ENCODE peak calls at places on chromosomes 2 and 18, in seven cellular contexts. One of them, this sample, is unnamed.
A peak's percentile ranks its signal among the peaks of the same experiment; 100 is the strongest.

GRCh38 chr2:84940088-84940470 is 30.9 kb upstream of the KCMF1 start:
- DNase-seq in cardiac fibroblast: no peak
- DNase-seq in HepG2: no peak
- DNase-seq in thoracic aorta: no peak
- DNase-seq in iPS-NIHi11: no peak
- DNase-seq in stimulated activated CD4-positive, alpha-beta T cell treated with anti-CD3 and anti-CD28 coated beads, Interleukin-1b, Interleukin-23, amount 100 ng/mL, for 24 hours: no peak
- DNase-seq in NCI-H1105: no peak
- DNase-seq in this sample: no peak

GRCh38 chr18:3424280-3424890 is 25.6 kb upstream of the TGIF1 start:
- DNase-seq in cardiac fibroblast: no peak
- DNase-seq in HepG2: no peak
- DNase-seq in thoracic aorta: no peak
- DNase-seq in iPS-NIHi11: no peak
- DNase-seq in stimulated activated CD4-positive, alpha-beta T cell treated with anti-CD3 and anti-CD28 coated beads, Interleukin-1b, Interleukin-23, amount 100 ng/mL, for 24 hours: no peak
- DNase-seq in NCI-H1105: no peak
- DNase-seq in this sample: no peak

GRCh38 chr2:129857200-129857599 is 122.3 kb upstream of the RAB6C start:
- DNase-seq in cardiac fibroblast: no peak
- DNase-seq in HepG2: no peak
- DNase-seq in thoracic aorta: no peak
- DNase-seq in iPS-NIHi11: peak; percentile 25
- DNase-seq in stimulated activated CD4-positive, alpha-beta T cell treated with anti-CD3 and anti-CD28 coated beads, Interleukin-1b, Interleukin-23, amount 100 ng/mL, for 24 hours: no peak
- DNase-seq in NCI-H1105: no peak
- DNase-seq in this sample: no peak

GRCh38 chr2:62152000-62152399 is 43.9 kb upstream of the B3GNT2 start:
- DNase-seq in cardiac fibroblast: peak; percentile 67
- DNase-seq in HepG2: no peak
- DNase-seq in thoracic aorta: no peak
- DNase-seq in iPS-NIHi11: no peak
- DNase-seq in stimulated activated CD4-positive, alpha-beta T cell treated with anti-CD3 and anti-CD28 coated beads, Interleukin-1b, Interleukin-23, amount 100 ng/mL, for 24 hours: no peak
- DNase-seq in NCI-H1105: no peak
- DNase-seq in this sample: no peak

GRCh38 chr2:182366625-182367024 is 60.2 kb downstream of the PDE1A start:
- DNase-seq in cardiac fibroblast: peak; percentile 94
- DNase-seq in HepG2: no peak
- DNase-seq in thoracic aorta: no peak
- DNase-seq in iPS-NIHi11: no peak
- DNase-seq in stimulated activated CD4-positive, alpha-beta T cell treated with anti-CD3 and anti-CD28 coated beads, Interleukin-1b, Interleukin-23, amount 100 ng/mL, for 24 hours: no peak
- DNase-seq in NCI-H1105: peak; percentile 79
- DNase-seq in this sample: no peak

GRCh38 chr2:162766092-162766491 is 72.5 kb downstream of the KCNH7 start:
- DNase-seq in cardiac fibroblast: no peak
- DNase-seq in HepG2: no peak
- DNase-seq in thoracic aorta: no peak
- DNase-seq in iPS-NIHi11: no peak
- DNase-seq in stimulated activated CD4-positive, alpha-beta T cell treated with anti-CD3 and anti-CD28 coated beads, Interleukin-1b, Interleukin-23, amount 100 ng/mL, for 24 hours: no peak
- DNase-seq in NCI-H1105: no peak
- DNase-seq in this sample: no peak

GRCh38 chr2:10868465-10869314 is 43.0 kb upstream of the KCNF1 start:
- DNase-seq in cardiac fibroblast: peak; percentile 13
- DNase-seq in HepG2: no peak
- DNase-seq in thoracic aorta: no peak
- DNase-seq in iPS-NIHi11: no peak
- DNase-seq in stimulated activated CD4-positive, alpha-beta T cell treated with anti-CD3 and anti-CD28 coated beads, Interleukin-1b, Interleukin-23, amount 100 ng/mL, for 24 hours: no peak
- DNase-seq in NCI-H1105: no peak
- DNase-seq in this sample: no peak

GRCh38 chr2:172639823-172640222 is 83.9 kb downstream of the PDK1 start:
- DNase-seq in cardiac fibroblast: peak; percentile 87
- DNase-seq in HepG2: no peak
- DNase-seq in thoracic aorta: no peak
- DNase-seq in iPS-NIHi11: no peak
- DNase-seq in stimulated activated CD4-positive, alpha-beta T cell treated with anti-CD3 and anti-CD28 coated beads, Interleukin-1b, Interleukin-23, amount 100 ng/mL, for 24 hours: no peak
- DNase-seq in NCI-H1105: no peak
- DNase-seq in this sample: no peak

GRCh38 chr2:127656569-127657231 is 10.7 kb downstream of the GPR17 start:
- DNase-seq in cardiac fibroblast: no peak
- DNase-seq in HepG2: no peak
- DNase-seq in thoracic aorta: no peak
- DNase-seq in iPS-NIHi11: no peak
- DNase-seq in stimulated activated CD4-positive, alpha-beta T cell treated with anti-CD3 and anti-CD28 coated beads, Interleukin-1b, Interleukin-23, amount 100 ng/mL, for 24 hours: no peak
- DNase-seq in NCI-H1105: no peak
- DNase-seq in this sample: no peak

GRCh38 chr18:13813271-13813849 is 10.6 kb upstream of the MC5R start:
- DNase-seq in cardiac fibroblast: peak; percentile 70
- DNase-seq in HepG2: peak; percentile 54
- DNase-seq in thoracic aorta: no peak
- DNase-seq in iPS-NIHi11: peak; percentile 78
- DNase-seq in stimulated activated CD4-positive, alpha-beta T cell treated with anti-CD3 and anti-CD28 coated beads, Interleukin-1b, Interleukin-23, amount 100 ng/mL, for 24 hours: peak; percentile 42
- DNase-seq in NCI-H1105: peak; percentile 55
- DNase-seq in this sample: peak; percentile 75

GRCh38 chr2:191927319-191927867 is 80.5 kb upstream of the CAVIN2 start:
- DNase-seq in cardiac fibroblast: peak; percentile 69
- DNase-seq in HepG2: no peak
- DNase-seq in thoracic aorta: peak; percentile 80
- DNase-seq in iPS-NIHi11: peak; percentile 41
- DNase-seq in stimulated activated CD4-positive, alpha-beta T cell treated with anti-CD3 and anti-CD28 coated beads, Interleukin-1b, Interleukin-23, amount 100 ng/mL, for 24 hours: no peak
- DNase-seq in NCI-H1105: peak; percentile 35
- DNase-seq in this sample: no peak

GRCh38 chr18:12416108-12416729 is 8.5 kb downstream of the PRELID3A start:
- DNase-seq in cardiac fibroblast: no peak
- DNase-seq in HepG2: no peak
- DNase-seq in thoracic aorta: no peak
- DNase-seq in iPS-NIHi11: no peak
- DNase-seq in stimulated activated CD4-positive, alpha-beta T cell treated with anti-CD3 and anti-CD28 coated beads, Interleukin-1b, Interleukin-23, amount 100 ng/mL, for 24 hours: no peak
- DNase-seq in NCI-H1105: no peak
- DNase-seq in this sample: no peak

GRCh38 chr2:208142255-208142924 is 3.6 kb downstream of the CRYGB start:
- DNase-seq in cardiac fibroblast: peak; percentile 16
- DNase-seq in HepG2: no peak
- DNase-seq in thoracic aorta: no peak
- DNase-seq in iPS-NIHi11: no peak
- DNase-seq in stimulated activated CD4-positive, alpha-beta T cell treated with anti-CD3 and anti-CD28 coated beads, Interleukin-1b, Interleukin-23, amount 100 ng/mL, for 24 hours: no peak
- DNase-seq in NCI-H1105: peak; percentile 94
- DNase-seq in this sample: no peak

GRCh38 chr2:8677646-8678592 is 3.9 kb upstream of the ID2 start:
- DNase-seq in cardiac fibroblast: peak; percentile 41
- DNase-seq in HepG2: peak; percentile 76
- DNase-seq in thoracic aorta: no peak
- DNase-seq in iPS-NIHi11: no peak
- DNase-seq in stimulated activated CD4-positive, alpha-beta T cell treated with anti-CD3 and anti-CD28 coated beads, Interleukin-1b, Interleukin-23, amount 100 ng/mL, for 24 hours: no peak
- DNase-seq in NCI-H1105: peak; percentile 71
- DNase-seq in this sample: peak; percentile 76